ENCODE peak calls at places on chromosomes 12 and 14, in five cellular contexts. A is brain pericyte, N is ovary, G is mammary epithelial cell, S is myocyte. W is an unnamed sample.
A peak's percentile ranks its signal among the peaks of the same experiment; 100 is the strongest.

GRCh38 chr12:43273467-43273866 is 278.5 kb downstream of the ADAMTS20 start:
- DNase-seq in S (no peak), N (no peak), G (no peak), A (no peak), W (no peak)

GRCh38 chr12:54561164-54561563 is 11.8 kb downstream of the PDE1B start:
- DNase-seq in N (peak; percentile 78), G (no peak), S (no peak), A (no peak), W (no peak)

GRCh38 chr12:6315704-6316597 is 5.5 kb downstream of the PLEKHG6 start:
- DNase-seq in G (no peak), N (no peak), S (no peak), A (no peak), W (no peak)

GRCh38 chr14:101195309-101195724 is 291.8 kb upstream of the RTL1 start:
- DNase-seq in A (no peak), G (no peak), S (no peak), N (peak; percentile 14), W (no peak)

GRCh38 chr14:77007975-77008421 is 20.5 kb downstream of the IRF2BPL start:
- DNase-seq in G (peak; percentile 68), S (peak; percentile 55), A (no peak), N (no peak), W (no peak)

GRCh38 chr14:35122696-35123387 is 490 bp downstream of the PRORP start:
- DNase-seq in G (peak; percentile 12), S (peak; percentile 20), N (no peak), A (peak; percentile 6), W (no peak)

GRCh38 chr14:65303185-65303901 is 109.2 kb upstream of the FUT8 start:
- DNase-seq in N (no peak), A (no peak), S (no peak), G (peak; percentile 60), W (peak; percentile 81)

GRCh38 chr12:87687362-87687761 is 341.8 kb downstream of the C12orf50 start:
- DNase-seq in N (no peak), A (no peak), G (no peak), S (peak; percentile 45), W (no peak)

GRCh38 chr12:125013816-125014442 is 20.5 kb downstream of the BRI3BP start:
- DNase-seq in G (no peak), N (no peak), S (peak; percentile 53), A (no peak), W (no peak)

GRCh38 chr14:54252072-54252730 is 144.6 kb upstream of the CDKN3 start:
- DNase-seq in G (peak; percentile 88), N (no peak), A (no peak), S (peak; percentile 87), W (peak; percentile 89)

GRCh38 chr14:58280954-58281787 is 17.2 kb upstream of the ARID4A start:
- DNase-seq in G (peak; percentile 88), A (peak; percentile 25), N (no peak), S (peak; percentile 83), W (peak; percentile 87)

GRCh38 chr12:105523164-105524057 is 192.9 kb downstream of the C12orf75 start:
- DNase-seq in S (peak; percentile 95), G (no peak), N (peak; percentile 58), A (peak; percentile 61), W (no peak)

GRCh38 chr12:4829793-4830162 is 79.9 kb upstream of the KCNA1 start:
- DNase-seq in G (no peak), N (no peak), A (no peak), S (peak; percentile 51), W (no peak)

GRCh38 chr12:58069268-58069967 is 128.1 kb downstream of the ATP23 start:
- DNase-seq in A (no peak), N (no peak), G (peak; percentile 46), S (peak; percentile 40), W (peak; percentile 49)

W was measured in foreskin keratinocyte.